ENCODE peak calls at places on chromosomes 11 and 22, in ten cellular contexts. V is OCI-LY7, F is PC-9, Q is thoracic aorta, R is left lung, C is heart right ventricle, Z is fibroblast of lung, J is spleen, K is H9, B is right lobe of liver. L is an unnamed sample. For H3K9me3, the result is how much of the 10 kb centered on the place peaks cover.

GRCh38 chr11:5123802-5124521 is 14.2 kb downstream of the OR52A5 start:
- DNase-seq in V (peak), F (peak), Q (no peak), R (no peak), C (peak), Z (peak), J (no peak), K (peak), B (peak), L (peak)

GRCh38 chr22:26756675-26757293 is 99.4 kb downstream of the MIAT start:
- DNase-seq in V (no peak), F (peak), Q (peak), R (peak), C (peak), Z (peak), J (peak), K (peak), B (no peak), L (no peak)

GRCh38 chr11:12288934-12289666 is 88.3 kb upstream of the PARVA start:
- DNase-seq in V (no peak), F (no peak), Q (no peak), R (no peak), C (no peak), Z (no peak), J (no peak), K (no peak), B (no peak), L (no peak)

GRCh38 chr22:42683599-42684283 is 34.5 kb upstream of the CYB5R3 start:
- DNase-seq in V (no peak), F (no peak), Q (no peak), R (no peak), C (peak), Z (peak), J (no peak), K (no peak), B (no peak), L (no peak)

GRCh38 chr11:126978155-126978554 is 22.4 kb downstream of the KIRREL3 start:
- DNase-seq in V (no peak), F (peak), Q (no peak), R (no peak), C (no peak), Z (no peak), J (no peak), K (peak), B (no peak), L (no peak)

GRCh38 chr11:11416502-11416901 is 63.5 kb upstream of the CSNK2A3 start:
- DNase-seq in V (no peak), F (no peak), Q (no peak), R (peak), C (no peak), Z (peak), J (no peak), K (no peak), B (no peak), L (no peak)

GRCh38 chr11:99932684-99933083 is 754.4 kb upstream of the ARHGAP42 start:
- DNase-seq in V (no peak), F (no peak), Q (no peak), R (no peak), C (no peak), Z (no peak), J (no peak), K (no peak), B (no peak), L (no peak)

GRCh38 chr11:115201121-115201792 is 303.0 kb downstream of the CADM1 start:
- DNase-seq in V (no peak), F (no peak), Q (no peak), R (no peak), C (no peak), Z (peak), J (no peak), K (no peak), B (no peak), L (peak)

GRCh38 chr11:72307439-72307838 is 63.5 kb upstream of the PHOX2A start:
- DNase-seq in V (no peak), F (no peak), Q (no peak), R (no peak), C (no peak), Z (no peak), J (no peak), K (no peak), B (no peak), L (no peak)

GRCh38 chr11:72599325-72600117 is 74.7 kb downstream of the PDE2A start:
- DNase-seq in V (no peak), F (no peak), Q (no peak), R (no peak), C (no peak), Z (no peak), J (no peak), K (peak), B (no peak), L (no peak)

GRCh38 chr22:20591295-20591645 is 83.9 kb downstream of the MED15 start:
- DNase-seq in V (no peak), F (no peak), Q (no peak), R (no peak), C (no peak), Z (no peak), J (peak), K (no peak), B (no peak), L (no peak)

GRCh38 chr22:36765943-36766450 is 9.9 kb downstream of the IFT27 start:
- DNase-seq in V (no peak), F (no peak), Q (no peak), R (no peak), C (no peak), Z (peak), J (no peak), K (no peak), B (no peak), L (peak)

GRCh38 chr11:83265331-83265730 is 20.8 kb downstream of the CCDC90B start:
- DNase-seq in V (no peak), F (no peak), Q (no peak), R (no peak), C (no peak), Z (peak), J (no peak), K (no peak), B (no peak), L (no peak)

GRCh38 chr22:48334971-48335370 is 1492.7 kb downstream of the BRD1 start:
- DNase-seq in V (no peak), F (no peak), Q (no peak), R (no peak), C (no peak), Z (no peak), J (no peak), K (no peak), B (no peak), L (no peak)

GRCh38 chr11:75198278-75198948 is 42.2 kb upstream of the TPBGL start:
- DNase-seq in V (no peak), F (no peak), Q (no peak), R (no peak), C (no peak), Z (no peak), J (no peak), K (no peak), B (no peak), L (no peak)

GRCh38 chr11:46914363-46914762 is 4.0 kb downstream of the LRP4 start:
- DNase-seq in V (no peak), F (no peak), Q (no peak), R (no peak), C (peak), Z (peak), J (no peak), K (no peak), B (no peak), L (no peak)

GRCh38 chr11:50278756-50279155 is 246.1 kb downstream of the OR4C45 start:
- DNase-seq in V (no peak), F (no peak), Q (no peak), R (no peak), C (no peak), Z (no peak), J (no peak), K (no peak), B (no peak), L (no peak)
- H3K9me3 ChIP-seq in V (under half), F (under half), Q (under half), R (under half), C (under half), Z (under half), J (under half), K (half or more), B (under half), L (under half)

GRCh38 chr11:927871-928270 is 2.2 kb downstream of the AP2A2 start:
- DNase-seq in V (no peak), F (no peak), Q (no peak), R (no peak), C (no peak), Z (no peak), J (no peak), K (no peak), B (no peak), L (no peak)
- TF ChIP-seq CTCF in V (no peak), F (no peak), Q (no peak), R (no peak), C (no peak), Z (no peak), J (no peak), K (no peak), B (no peak), L (no peak)

DNA sequence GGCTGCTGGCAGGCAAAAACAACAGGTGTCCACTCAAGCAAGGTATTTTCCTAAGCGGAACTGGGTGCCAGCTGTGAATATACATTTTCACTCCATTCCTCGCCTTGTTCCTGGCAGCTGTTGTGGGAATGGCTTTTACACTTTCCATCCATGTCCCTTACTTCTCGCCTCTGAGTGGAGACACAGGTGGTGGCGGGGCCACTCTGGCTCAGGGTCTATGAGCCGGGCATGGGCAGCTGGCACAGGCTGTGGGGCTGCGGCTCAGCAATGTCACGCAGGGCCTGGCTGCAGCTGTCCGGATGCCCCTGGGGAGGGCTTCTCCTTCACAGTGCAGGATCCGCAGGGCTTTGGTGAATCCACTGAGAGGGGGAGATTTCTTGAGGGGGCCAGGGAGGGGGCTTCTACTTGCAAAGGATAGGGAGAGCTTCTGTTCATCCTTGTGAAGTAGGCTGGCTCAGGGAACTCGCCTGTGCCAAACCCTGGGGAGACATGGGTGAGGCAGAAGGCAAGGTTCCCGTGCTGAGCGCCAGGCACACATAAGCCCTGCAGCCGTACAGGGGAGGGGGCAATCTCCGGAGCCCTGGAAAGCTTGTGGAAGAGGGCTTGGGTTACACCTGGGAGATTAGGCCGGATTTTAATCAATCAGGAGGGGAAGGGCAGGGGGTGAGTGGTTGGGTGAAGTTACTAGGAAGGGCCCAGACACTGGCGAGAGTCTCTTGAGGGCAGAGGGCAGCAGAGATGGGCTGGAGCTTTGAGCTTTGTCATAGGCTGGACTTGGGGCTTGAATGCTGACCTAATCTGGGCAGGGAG is 45.7 kb downstream of the KCNQ1OT1 start:
- DNase-seq in V (no peak), F (no peak), Q (no peak), R (no peak), C (no peak), Z (no peak), J (peak), K (no peak), B (no peak), L (no peak)
- H3K9me3 ChIP-seq in V (under half), F (under half), Q (under half), R (under half), C (half or more), Z (under half), J (under half), K (half or more), B (under half), L (half or more)

DNA sequence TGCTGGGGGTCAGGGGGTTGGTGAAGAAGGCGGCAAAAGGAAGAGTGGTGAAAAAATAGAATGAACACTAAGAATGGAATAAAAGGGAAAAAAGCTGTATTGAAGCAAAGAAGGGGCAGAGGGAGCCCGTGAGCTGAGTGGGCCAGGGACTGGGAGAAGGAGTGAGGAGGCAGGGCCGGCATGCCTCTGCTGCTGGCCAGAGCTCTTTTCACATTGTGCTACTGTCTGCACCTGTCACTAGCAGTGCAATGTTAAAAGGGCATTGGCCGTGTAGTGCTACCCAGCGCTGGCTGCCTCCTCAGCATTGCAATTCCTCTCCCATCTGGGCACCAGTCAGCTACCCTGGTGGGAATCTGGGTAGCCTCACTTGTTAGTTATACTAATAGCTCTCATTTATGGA is 8.7 kb downstream of the YPEL4 start:
- DNase-seq in V (peak), F (no peak), Q (no peak), R (no peak), C (no peak), Z (no peak), J (no peak), K (peak), B (peak), L (no peak)
- TF ChIP-seq CTCF in V (no peak), F (no peak), Q (no peak), R (no peak), C (no peak), Z (peak), J (no peak), K (no peak), B (no peak), L (peak)

DNA sequence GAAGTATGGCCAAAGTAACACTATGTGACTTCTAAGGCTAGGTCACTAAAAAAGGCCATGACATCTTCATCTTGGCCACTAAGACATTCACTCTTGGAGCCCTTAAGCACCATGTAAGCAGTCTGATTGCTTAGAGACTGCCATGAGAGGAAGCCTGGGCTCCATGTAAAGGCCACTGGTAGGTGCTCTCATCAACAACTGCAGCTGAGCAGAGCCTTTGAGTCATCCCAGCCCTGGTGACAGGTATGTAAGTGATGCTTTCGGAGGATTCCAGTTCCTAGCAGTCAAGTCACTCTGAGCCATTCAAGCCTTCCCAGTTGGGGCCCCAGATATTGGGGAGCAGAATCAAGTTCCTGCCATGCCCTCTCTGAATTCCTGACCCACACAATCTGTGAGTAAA is 26.2 kb downstream of the GAB2 start:
- DNase-seq in V (no peak), F (no peak), Q (no peak), R (no peak), C (no peak), Z (no peak), J (no peak), K (no peak), B (no peak), L (no peak)
- H3K9me3 ChIP-seq in V (under half), F (under half), Q (under half), R (under half), C (under half), Z (under half), J (under half), K (under half), B (under half), L (under half)

GRCh38 chr22:50141891-50142363 is 28.6 kb upstream of the PANX2 start:
- DNase-seq in V (no peak), F (no peak), Q (no peak), R (no peak), C (no peak), Z (peak), J (no peak), K (peak), B (no peak), L (peak)
- TF ChIP-seq CTCF in V (peak), F (no peak), Q (no peak), R (no peak), C (no peak), Z (peak), J (no peak), K (peak), B (no peak), L (peak)

GRCh38 chr22:47308886-47309285 is 546.4 kb downstream of the TBC1D22A start:
- DNase-seq in V (no peak), F (no peak), Q (no peak), R (no peak), C (no peak), Z (no peak), J (no peak), K (no peak), B (no peak), L (no peak)
- H3K9me3 ChIP-seq in V (under half), F (under half), Q (under half), R (under half), C (under half), Z (under half), J (under half), K (half or more), B (under half), L (under half)

GRCh38 chr11:110752890-110753289 is 40.7 kb upstream of the ARHGAP20 start:
- DNase-seq in V (no peak), F (no peak), Q (no peak), R (no peak), C (no peak), Z (no peak), J (no peak), K (no peak), B (no peak), L (no peak)
- TF ChIP-seq CTCF in V (no peak), F (no peak), Q (no peak), R (no peak), C (no peak), Z (no peak), J (no peak), K (no peak), B (no peak), L (no peak)

GRCh38 chr11:92002568-92002967 is 222.1 kb upstream of the FAT3 start:
- DNase-seq in V (no peak), F (no peak), Q (no peak), R (no peak), C (no peak), Z (no peak), J (no peak), K (no peak), B (no peak), L (no peak)
- H3K9me3 ChIP-seq in V (under half), F (under half), Q (under half), R (under half), C (under half), Z (under half), J (under half), K (under half), B (under half), L (under half)